ENCODE peak calls at places on chromosome 12, in eight cellular contexts. M is WERI-Rb-1, C is HEK293T, J is cardiac fibroblast, G is left ventricle myocardium inferior, X is naive B cell, Q is NAMALWA, L is A172. Y is an unnamed sample.

GRCh38 chr12:122668268-122668667 is 34.9 kb downstream of the HCAR2 start:
- DNase-seq in M (no peak), C (no peak), J (no peak), G (no peak), X (no peak), Q (peak), L (no peak), Y (no peak)

GRCh38 chr12:91920276-91920675 is 225.4 kb downstream of the BTG1 start:
- DNase-seq in M (no peak), C (no peak), J (peak), G (no peak), X (no peak), Q (no peak), L (no peak), Y (no peak)

GRCh38 chr12:92675092-92675865 is 27.5 kb upstream of the PLEKHG7 start:
- DNase-seq in M (no peak), C (no peak), J (no peak), G (no peak), X (no peak), Q (no peak), L (no peak), Y (no peak)

GRCh38 chr12:105264771-105265170 is 28.8 kb upstream of the APPL2 start:
- DNase-seq in M (no peak), C (no peak), J (no peak), G (no peak), X (no peak), Q (no peak), L (no peak), Y (no peak)

GRCh38 chr12:12272869-12273268 is 6.0 kb upstream of the LRP6 start:
- DNase-seq in M (no peak), C (no peak), J (peak), G (no peak), X (no peak), Q (no peak), L (no peak), Y (no peak)

GRCh38 chr12:50639721-50640120 is 124.2 kb upstream of the ATF1 start:
- DNase-seq in M (no peak), C (no peak), J (no peak), G (no peak), X (no peak), Q (no peak), L (no peak), Y (no peak)

GRCh38 chr12:68532204-68532886 is 78.4 kb upstream of the RAP1B start:
- DNase-seq in M (no peak), C (no peak), J (peak), G (no peak), X (no peak), Q (no peak), L (no peak), Y (no peak)

GRCh38 chr12:25653487-25654175 is 100.5 kb upstream of the LMNTD1 start:
- DNase-seq in M (no peak), C (no peak), J (no peak), G (no peak), X (no peak), Q (no peak), L (no peak), Y (no peak)

GRCh38 chr12:93851245-93851665 is 174.1 kb downstream of the CRADD start:
- DNase-seq in M (no peak), C (no peak), J (no peak), G (no peak), X (no peak), Q (no peak), L (no peak), Y (no peak)

GRCh38 chr12:67517181-67517887 is 131.2 kb upstream of the DYRK2 start:
- DNase-seq in M (no peak), C (no peak), J (peak), G (no peak), X (no peak), Q (no peak), L (peak), Y (no peak)

GRCh38 chr12:52235001-52235760 is 2.1 kb downstream of the KRT7 start:
- DNase-seq in M (no peak), C (no peak), J (peak), G (no peak), X (no peak), Q (no peak), L (no peak), Y (no peak)

GRCh38 chr12:23354800-23355199 is 594.7 kb downstream of the SOX5 start:
- DNase-seq in M (no peak), C (no peak), J (no peak), G (no peak), X (no peak), Q (no peak), L (no peak), Y (no peak)

GRCh38 chr12:42705863-42706262 is 116.3 kb upstream of the PRICKLE1 start:
- DNase-seq in M (no peak), C (no peak), J (peak), G (peak), X (no peak), Q (no peak), L (peak), Y (no peak)

GRCh38 chr12:70823182-70823976 is 97.2 kb downstream of the PTPRR start:
- DNase-seq in M (no peak), C (no peak), J (peak), G (no peak), X (no peak), Q (no peak), L (no peak), Y (no peak)

GRCh38 chr12:121170581-121171260 is 38.0 kb downstream of the P2RX7 start:
- DNase-seq in M (no peak), C (no peak), J (peak), G (no peak), X (no peak), Q (no peak), L (peak), Y (no peak)

GRCh38 chr12:53224268-53224896 is 7.6 kb downstream of the RARG start:
- DNase-seq in M (peak), C (no peak), J (no peak), G (no peak), X (no peak), Q (no peak), L (no peak), Y (no peak)

GRCh38 chr12:39935839-39936238 is 170.0 kb downstream of the SLC2A13 start:
- DNase-seq in M (no peak), C (no peak), J (no peak), G (no peak), X (no peak), Q (no peak), L (no peak), Y (no peak)

GRCh38 chr12:89153341-89153740 is 199.0 kb downstream of the DUSP6 start:
- DNase-seq in M (no peak), C (no peak), J (no peak), G (no peak), X (no peak), Q (no peak), L (no peak), Y (no peak)

GRCh38 chr12:1289371-1290155 is 298.5 kb downstream of the ERC1 start:
- DNase-seq in M (no peak), C (no peak), J (no peak), G (no peak), X (no peak), Q (no peak), L (no peak), Y (no peak)

GRCh38 chr12:45223868-45224267 is 8.0 kb downstream of the ANO6 start:
- DNase-seq in M (no peak), C (no peak), J (no peak), G (no peak), X (no peak), Q (no peak), L (no peak), Y (no peak)

GRCh38 chr12:78431931-78432330 is 432.6 kb upstream of the SYT1 start:
- DNase-seq in M (no peak), C (no peak), J (peak), G (no peak), X (no peak), Q (no peak), L (no peak), Y (no peak)

GRCh38 chr12:108694812-108695278 is 36.5 kb downstream of the CORO1C start:
- DNase-seq in M (no peak), C (no peak), J (peak), G (no peak), X (no peak), Q (no peak), L (peak), Y (no peak)

GRCh38 chr12:124466200-124467128 is 100.9 kb downstream of the NCOR2 start:
- DNase-seq in M (no peak), C (no peak), J (peak), G (peak), X (peak), Q (peak), L (peak), Y (peak)

GRCh38 chr12:9244894-9245293 is 36.7 kb upstream of the PZP start:
- DNase-seq in M (no peak), C (no peak), J (no peak), G (no peak), X (no peak), Q (no peak), L (no peak), Y (no peak)

GRCh38 chr12:109595321-109595902 is 21.8 kb downstream of the MVK start:
- DNase-seq in M (no peak), C (no peak), J (no peak), G (no peak), X (no peak), Q (no peak), L (no peak), Y (no peak)

GRCh38 chr12:121805171-121805687 is 1.4 kb downstream of the SETD1B start:
- DNase-seq in M (no peak), C (no peak), J (peak), G (no peak), X (no peak), Q (peak), L (no peak), Y (no peak)

GRCh38 chr12:109779382-109779781 is 53.8 kb downstream of the TRPV4 start:
- DNase-seq in M (no peak), C (no peak), J (peak), G (no peak), X (no peak), Q (peak), L (no peak), Y (no peak)

GRCh38 chr12:44000309-44000952 is 164.6 kb downstream of the TMEM117 start:
- DNase-seq in M (peak), C (peak), J (peak), G (no peak), X (no peak), Q (peak), L (peak), Y (peak)

GRCh38 chr12:123531091-123531490 is 2.4 kb downstream of the RILPL1 start:
- DNase-seq in M (no peak), C (no peak), J (no peak), G (peak), X (no peak), Q (no peak), L (no peak), Y (no peak)

GRCh38 chr12:91662021-91662420 is 479.4 kb upstream of the DCN start:
- DNase-seq in M (no peak), C (no peak), J (peak), G (no peak), X (no peak), Q (no peak), L (no peak), Y (no peak)

Y was measured in germinal center.